ENCODE peak calls at places on chromosomes 13 and 19, in ten cellular contexts. E is neural progenitor cell; I is GM23248; J is lung; Q is tibial nerve; G is ovary; U is fibroblast of lung; D is IMR-90; B is heart left ventricle; V is CD4-positive, alpha-beta memory T cell. C is an unnamed sample. For H3K27me3 and H3K4me1, the result is how much of the 10 kb centered on the place peaks cover.

GRCh38 chr19:38683393-38684077 is 36.1 kb downstream of the ACTN4 start:
- DNase-seq in V (peak), I (peak), E (peak), J (peak), Q (no peak), U (peak), G (peak), B (peak), D (peak), C (no peak)

GRCh38 chr13:50123862-50124535 is 108.8 kb downstream of the KCNRG start:
- DNase-seq in E (peak), B (peak), Q (peak), G (no peak), U (peak), J (peak), I (peak), V (peak), D (peak), C (peak)

GRCh38 chr13:20428666-20429644 is 96.7 kb downstream of the CRYL1 start:
- DNase-seq in J (no peak), V (no peak), E (no peak), D (peak), G (no peak), I (peak), U (peak), Q (no peak), B (no peak), C (no peak)

GRCh38 chr19:56119585-56119978 is 1.5 kb downstream of the ZNF787 start:
- DNase-seq in D (peak), J (no peak), G (no peak), B (no peak), V (no peak), U (peak), I (peak), Q (no peak), E (no peak), C (no peak)

GRCh38 chr13:31982124-31982523 is 49.5 kb upstream of the FRY start:
- DNase-seq in J (no peak), U (peak), I (peak), Q (no peak), D (no peak), G (no peak), B (no peak), V (no peak), E (no peak), C (no peak)

GRCh38 chr13:72590091-72590490 is 137.3 kb downstream of the MZT1 start:
- DNase-seq in B (no peak), U (no peak), G (no peak), I (no peak), V (no peak), D (no peak), Q (no peak), E (no peak), J (no peak), C (no peak)

GRCh38 chr19:47027586-47028371 is 8.1 kb downstream of the NPAS1 start:
- DNase-seq in J (no peak), E (no peak), U (no peak), I (no peak), V (no peak), G (no peak), D (no peak), Q (no peak), B (no peak), C (no peak)

GRCh38 chr13:49840266-49840665 is 47.8 kb upstream of the KPNA3 start:
- DNase-seq in G (no peak), I (peak), D (peak), V (no peak), U (no peak), Q (no peak), B (no peak), E (no peak), J (no peak), C (no peak)

GRCh38 chr13:46134961-46135522 is 30.2 kb upstream of the CPB2 start:
- DNase-seq in U (peak), G (no peak), D (peak), B (no peak), E (peak), V (no peak), Q (no peak), J (no peak), I (no peak), C (no peak)

GRCh38 chr13:97884707-97885468 is 68.6 kb upstream of the IPO5 start:
- DNase-seq in U (no peak), D (no peak), J (no peak), V (no peak), G (no peak), I (no peak), E (no peak), Q (no peak), B (no peak), C (no peak)
- H3K27me3 ChIP-seq in U (under half), D (under half), J (under half), V (under half), G (under half), I (under half), E (under half), Q (under half), B (under half), C (under half)

GRCh38 chr13:110376120-110376519 is 69.0 kb downstream of the COL4A2 start:
- DNase-seq in Q (no peak), G (no peak), U (peak), I (no peak), V (no peak), B (no peak), J (no peak), D (no peak), E (no peak), C (no peak)
- H3K4me1 ChIP-seq in Q (half or more), G (under half), U (under half), I (under half), V (under half), B (half or more), J (under half), D (under half), E (under half), C (half or more)

GRCh38 chr19:7766535-7766934 is 3.5 kb downstream of the CLEC4M start:
- DNase-seq in D (no peak), U (no peak), Q (no peak), J (no peak), B (no peak), V (no peak), I (no peak), G (no peak), E (no peak), C (no peak)
- H3K27me3 ChIP-seq in D (under half), U (under half), Q (under half), J (under half), B (under half), V (under half), I (under half), G (under half), E (under half), C (under half)

GRCh38 chr19:17475541-17476115 is 5.3 kb downstream of the SLC27A1 start:
- DNase-seq in J (no peak), B (no peak), U (peak), E (no peak), D (peak), Q (peak), G (no peak), V (no peak), I (peak), C (no peak)
- H3K4me1 ChIP-seq in J (under half), B (under half), U (under half), E (under half), D (under half), Q (half or more), G (under half), V (under half), I (half or more), C (under half)

GRCh38 chr19:3296034-3296433 is 70.3 kb upstream of the NFIC start:
- DNase-seq in I (no peak), D (no peak), U (no peak), V (no peak), G (no peak), Q (no peak), J (no peak), E (no peak), B (no peak), C (no peak)
- H3K27me3 ChIP-seq in I (under half), D (under half), U (under half), V (under half), G (under half), Q (half or more), J (under half), E (under half), B (under half), C (under half)